ENCODE peak calls at places on chromosomes 6 and 20, in four cellular contexts. Y is GM23248, P is Peyer's patch, T is endothelial cell of umbilical vein. M is an unnamed sample.

GRCh38 chr6:85460951-85461805 is 11.3 kb downstream of the NT5E start:
- DNase-seq in Y (peak), P (peak), T (peak), M (no peak)

GRCh38 chr6:76771076-76771634 is 692.1 kb downstream of the HTR1B start:
- DNase-seq in Y (no peak), P (no peak), T (peak), M (no peak)

GRCh38 chr20:62352402-62353288 is 14.5 kb downstream of the LAMA5 start:
- DNase-seq in Y (no peak), P (no peak), T (no peak), M (peak)

GRCh38 chr20:63427724-63428330 is 44.6 kb downstream of the KCNQ2 start:
- DNase-seq in Y (no peak), P (no peak), T (no peak), M (no peak)

GRCh38 chr6:14068133-14068532 is 49.4 kb upstream of the CD83 start:
- DNase-seq in Y (peak), P (no peak), T (peak), M (no peak)

GRCh38 chr6:148998704-148999103 is 251.9 kb downstream of the UST start:
- DNase-seq in Y (peak), P (no peak), T (no peak), M (no peak)

GRCh38 chr20:32236048-32236533 is 28.4 kb downstream of the POFUT1 start:
- DNase-seq in Y (no peak), P (no peak), T (no peak), M (no peak)

GRCh38 chr6:89209457-89209856 is 7.7 kb downstream of the GABRR1 start:
- DNase-seq in Y (no peak), P (no peak), T (no peak), M (no peak)

GRCh38 chr6:70164556-70164955 is 138.3 kb downstream of the COL9A1 start:
- DNase-seq in Y (no peak), P (no peak), T (no peak), M (no peak)

GRCh38 chr6:130050230-130050629 is 31.8 kb downstream of the L3MBTL3 start:
- DNase-seq in Y (peak), P (no peak), T (no peak), M (no peak)

GRCh38 chr20:58481541-58482021 is 33.6 kb downstream of the APCDD1L start:
- DNase-seq in Y (peak), P (no peak), T (peak), M (peak)

GRCh38 chr6:10584607-10585006 is 63.5 kb downstream of the GCNT2 start:
- DNase-seq in Y (no peak), P (no peak), T (no peak), M (no peak)

GRCh38 chr6:104613416-104614001 is 246.2 kb downstream of the HACE1 start:
- DNase-seq in Y (no peak), P (no peak), T (no peak), M (no peak)

GRCh38 chr6:121817141-121817540 is 381.7 kb downstream of the GJA1 start:
- DNase-seq in Y (peak), P (no peak), T (no peak), M (no peak)

GRCh38 chr6:31876357-31876756 is 2.4 kb downstream of the SLC44A4 start:
- DNase-seq in Y (no peak), P (no peak), T (no peak), M (no peak)

GRCh38 chr6:21109421-21110178 is 484.0 kb upstream of the SOX4 start:
- DNase-seq in Y (peak), P (no peak), T (peak), M (no peak)

GRCh38 chr20:50710492-50711063 is 19.2 kb upstream of the RIPOR3 start:
- DNase-seq in Y (peak), P (no peak), T (no peak), M (no peak)

GRCh38 chr6:26249959-26250805 is 114.8 kb upstream of the BTN3A2 start:
- DNase-seq in Y (peak), P (peak), T (peak), M (peak)

GRCh38 chr6:35146453-35146852 is 5.3 kb upstream of the TCP11 start:
- DNase-seq in Y (peak), P (peak), T (peak), M (peak)

GRCh38 chr6:163085426-163085825 is 329.1 kb upstream of the QKI start:
- DNase-seq in Y (no peak), P (no peak), T (no peak), M (no peak)

GRCh38 chr6:71463061-71463460 is 174.4 kb downstream of the OGFRL1 start:
- DNase-seq in Y (no peak), P (no peak), T (no peak), M (no peak)

GRCh38 chr20:3677733-3678132 is 4.1 kb downstream of the ADAM33 start:
- DNase-seq in Y (peak), P (no peak), T (no peak), M (no peak)

GRCh38 chr6:137805622-137806021 is 61.4 kb upstream of the TNFAIP3 start:
- DNase-seq in Y (no peak), P (no peak), T (peak), M (peak)

GRCh38 chr6:25229671-25230321 is 49.4 kb upstream of the CARMIL1 start:
- DNase-seq in Y (peak), P (no peak), T (no peak), M (no peak)

GRCh38 chr20:5863040-5863811 is 87.1 kb downstream of the TRMT6 start:
- DNase-seq in Y (peak), P (no peak), T (peak), M (no peak)

GRCh38 chr6:10516953-10517352 is 4.2 kb upstream of the GCNT2 start:
- DNase-seq in Y (no peak), P (no peak), T (no peak), M (no peak)

GRCh38 chr20:61889659-61890058 is 176.0 kb downstream of the TAF4 start:
- DNase-seq in Y (no peak), P (no peak), T (no peak), M (no peak)

GRCh38 chr20:20393207-20393606 is 25.3 kb downstream of the INSM1 start:
- DNase-seq in Y (peak), P (no peak), T (no peak), M (no peak)

GRCh38 chr6:116287668-116288282 is 8.0 kb upstream of the TSPYL1 start:
- DNase-seq in Y (peak), P (no peak), T (peak), M (no peak)

GRCh38 chr6:112233864-112234263 is 20.5 kb downstream of the LAMA4 start:
- DNase-seq in Y (peak), P (no peak), T (peak), M (no peak)

GRCh38 chr20:4135385-4136077 is 120.2 kb upstream of the RNF24 start:
- DNase-seq in Y (peak), P (peak), T (peak), M (no peak)

GRCh38 chr6:10413850-10414765 is 766 bp downstream of the TFAP2A start:
- DNase-seq in Y (peak), P (no peak), T (no peak), M (peak)

GRCh38 chr20:54347216-54347833 is 128.1 kb upstream of the DOK5 start:
- DNase-seq in Y (peak), P (no peak), T (no peak), M (no peak)

GRCh38 chr6:108959972-108960582 is 111.9 kb downstream of the ARMC2 start:
- DNase-seq in Y (no peak), P (no peak), T (no peak), M (no peak)

GRCh38 chr6:90490030-90490429 is 96.8 kb downstream of the MAP3K7 start:
- DNase-seq in Y (no peak), P (no peak), T (peak), M (no peak)

GRCh38 chr6:41939091-41939847 is 2.3 kb downstream of the CCND3 start:
- DNase-seq in Y (peak), P (no peak), T (no peak), M (peak)

GRCh38 chr20:8423482-8423881 is 291.4 kb downstream of the PLCB1 start:
- DNase-seq in Y (no peak), P (no peak), T (no peak), M (no peak)

GRCh38 chr6:31970604-31971271 is 1.2 kb downstream of the DXO start:
- DNase-seq in Y (peak), P (no peak), T (no peak), M (peak)

GRCh38 chr6:142821164-142821716 is 123.7 kb downstream of the HIVEP2 start:
- DNase-seq in Y (no peak), P (no peak), T (no peak), M (no peak)
- H3K27ac ChIP-seq in Y (no peak), P (no peak), T (peak), M (no peak)

GRCh38 chr6:5998741-5999687 is 7.7 kb downstream of the NRN1 start:
- DNase-seq in Y (peak), P (no peak), T (no peak), M (no peak)

GRCh38 chr6:5998236-5998635 is 8.5 kb downstream of the NRN1 start:
- DNase-seq in Y (peak), P (no peak), T (no peak), M (no peak)

GRCh38 chr6:5995705-5996686 is 10.7 kb downstream of the NRN1 start:
- DNase-seq in Y (peak), P (peak), T (peak), M (peak)

GRCh38 chr6:5996701-5997419 is 9.9 kb downstream of the NRN1 start:
- DNase-seq in Y (peak), P (no peak), T (peak), M (no peak)

GRCh38 chr6:5997420-5998093 is 9.2 kb downstream of the NRN1 start:
- DNase-seq in Y (peak), P (no peak), T (peak), M (no peak)
- H3K27ac ChIP-seq in Y (peak), P (no peak), T (peak), M (peak)

GRCh38 chr6:43871933-43872332 is 101.9 kb downstream of the VEGFA start:
- DNase-seq in Y (no peak), P (no peak), T (no peak), M (no peak)
- H3K27ac ChIP-seq in Y (no peak), P (no peak), T (no peak), M (no peak)

DNA sequence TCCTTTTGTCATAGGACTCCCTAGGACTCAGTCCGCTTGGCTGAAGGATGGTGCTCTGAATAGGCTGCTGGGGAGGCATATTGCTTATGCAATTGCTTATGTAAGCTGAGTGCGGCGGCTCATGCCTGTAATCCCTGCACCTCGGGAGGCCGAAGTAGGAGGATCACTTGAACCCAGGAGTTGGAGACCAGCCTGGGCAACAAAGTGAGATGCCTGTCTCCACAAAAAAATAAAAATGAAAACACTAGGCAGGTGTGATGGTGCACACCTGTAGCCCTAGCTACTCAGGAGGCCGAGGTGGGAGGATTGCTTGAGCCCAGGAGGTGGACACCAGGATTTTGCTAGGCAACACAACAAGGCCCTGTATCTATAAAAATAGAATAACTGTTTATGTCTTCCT is 81.3 kb downstream of the EYA2 start:
- DNase-seq in Y (no peak), P (no peak), T (no peak), M (no peak)
- H3K27ac ChIP-seq in Y (no peak), P (no peak), T (no peak), M (no peak)